ENCODE peak calls at places on chromosomes 4 and X, in nine cellular contexts. E is left cardiac atrium; M is glomerular endothelial cell; B is KG1; Y is activated T-cell treated with anti-CD3 and anti-CD28 coated beads, Interleukin-2, amount 50 U/mL, for 4 hours; J is Karpas-422; G is Jurkat, Clone E6-1; A is head of caudate nucleus; L is posterior vena cava. C is an unnamed sample.

GRCh38 chr4:44319129-44319528 is 129.5 kb downstream of the KCTD8 start:
- DNase-seq in E (no peak), M (no peak), J (no peak), B (no peak), L (no peak), G (no peak), A (no peak), Y (no peak), C (no peak)

GRCh38 chrX:42143866-42144592 is 220.7 kb upstream of the CASK start:
- DNase-seq in G (no peak), J (no peak), E (no peak), L (no peak), B (no peak), M (no peak), Y (no peak), A (no peak), C (no peak)

GRCh38 chr4:87153078-87153477 is 67.3 kb downstream of the KLHL8 start:
- DNase-seq in E (no peak), A (no peak), M (no peak), B (no peak), G (no peak), Y (no peak), L (no peak), J (no peak), C (no peak)

GRCh38 chr4:26916195-26916594 is 55.6 kb downstream of the STIM2 start:
- DNase-seq in L (no peak), B (no peak), E (no peak), A (no peak), J (no peak), M (no peak), G (peak; percentile 14), Y (no peak), C (no peak)

GRCh38 chrX:72314242-72314641 is 8.5 kb upstream of the CITED1 start:
- DNase-seq in E (no peak), J (no peak), Y (no peak), B (no peak), M (no peak), G (no peak), A (no peak), L (no peak), C (no peak)

GRCh38 chr4:180694875-180695274 is 1548.3 kb upstream of the TENM3 start:
- DNase-seq in M (no peak), Y (no peak), G (no peak), E (no peak), B (no peak), L (no peak), J (no peak), A (no peak), C (no peak)

GRCh38 chrX:153519569-153520285 is 2.3 kb downstream of the ATP2B3 start:
- DNase-seq in M (no peak), E (no peak), J (no peak), L (no peak), B (no peak), Y (no peak), A (no peak), G (no peak), C (no peak)

GRCh38 chr4:185830263-185830994 is 18.4 kb upstream of the SORBS2 start:
- DNase-seq in M (no peak), B (no peak), A (no peak), L (no peak), E (no peak), Y (no peak), J (no peak), G (no peak), C (no peak)

GRCh38 chr4:18536420-18536819 is 514.9 kb upstream of the LCORL start:
- DNase-seq in A (no peak), L (no peak), Y (no peak), J (peak; percentile 53), B (no peak), M (no peak), E (no peak), G (no peak), C (no peak)

GRCh38 chr4:48100248-48100647 is 33.8 kb downstream of the TXK start:
- DNase-seq in G (no peak), B (no peak), A (no peak), J (no peak), L (no peak), Y (no peak), E (no peak), M (no peak), C (no peak)

GRCh38 chr4:186920486-186920885 is 196.8 kb upstream of the FAT1 start:
- DNase-seq in A (no peak), B (no peak), L (no peak), J (no peak), M (no peak), Y (no peak), G (no peak), E (no peak), C (no peak)

GRCh38 chr4:157282019-157282418 is 61.5 kb downstream of the GRIA2 start:
- DNase-seq in Y (no peak), B (no peak), M (no peak), A (no peak), E (no peak), G (no peak), J (no peak), L (no peak), C (no peak)

GRCh38 chr4:149095798-149096197 is 653.6 kb upstream of the NR3C2 start:
- DNase-seq in J (no peak), L (no peak), B (no peak), A (no peak), G (no peak), Y (no peak), E (no peak), M (no peak), C (no peak)

GRCh38 chr4:40340034-40340433 is 4.9 kb downstream of the CHRNA9 start:
- DNase-seq in M (no peak), A (no peak), J (no peak), G (no peak), L (no peak), B (no peak), Y (no peak), E (no peak), C (no peak)

GRCh38 chr4:137545461-137545861 is 13.2 kb upstream of the PCDH18 start:
- DNase-seq in A (no peak), L (no peak), E (no peak), M (no peak), Y (no peak), J (no peak), B (no peak), G (no peak), C (no peak)

GRCh38 chrX:136531951-136532350 is at the start of gene VGLL1:
- DNase-seq in G (no peak), L (no peak), Y (no peak), J (no peak), B (no peak), M (no peak), E (no peak), A (no peak), C (no peak)